ENCODE peak calls at places on chromosomes 2 and 18, in four cellular contexts. A, H, C and T are unnamed samples.

GRCh38 chr2:160970052-160970846 is 190.0 kb upstream of the TANK start:
- DNase-seq in A (no peak), H (peak; percentile 92), C (peak; percentile 92), T (peak; percentile 50)

GRCh38 chr2:163778045-163778753 is 42.4 kb upstream of the FIGN start:
- DNase-seq in A (no peak), H (peak; percentile 94), C (peak; percentile 95), T (peak; percentile 72)

GRCh38 chr2:113217455-113218282 is 43.9 kb downstream of the PSD4 start:
- DNase-seq in A (no peak), H (no peak), C (peak; percentile 48), T (peak; percentile 39)

GRCh38 chr2:88755836-88756235 is 64.4 kb downstream of the RPIA start:
- DNase-seq in A (no peak), H (no peak), C (no peak), T (no peak)

GRCh38 chr2:235709124-235709813 is 215.4 kb downstream of the AGAP1 start:
- DNase-seq in A (no peak), H (peak; percentile 100), C (peak; percentile 7), T (peak; percentile 94)

GRCh38 chr2:179377296-179377695 is 112.7 kb upstream of the SESTD1 start:
- DNase-seq in A (no peak), H (no peak), C (peak; percentile 21), T (no peak)

GRCh38 chr18:10230072-10230471 is 224.4 kb upstream of the APCDD1 start:
- DNase-seq in A (no peak), H (peak; percentile 77), C (peak; percentile 75), T (no peak)

GRCh38 chr2:161384864-161385263 is 31.2 kb upstream of the TBR1 start:
- DNase-seq in A (no peak), H (no peak), C (no peak), T (no peak)

GRCh38 chr2:216932806-216933579 is 73.1 kb upstream of the TNP1 start:
- DNase-seq in A (no peak), H (no peak), C (no peak), T (no peak)

GRCh38 chr2:232218778-232219495 is 159.6 kb upstream of the ALPP start:
- DNase-seq in A (no peak), H (no peak), C (no peak), T (no peak)

GRCh38 chr2:222504191-222504590 is 79.8 kb downstream of the SGPP2 start:
- DNase-seq in A (no peak), H (no peak), C (no peak), T (no peak)

GRCh38 chr2:174609261-174609660 is 11.7 kb upstream of the WIPF1 start:
- DNase-seq in A (no peak), H (no peak), C (no peak), T (no peak)

GRCh38 chr2:182565941-182566567 is 139.2 kb upstream of the PDE1A start:
- DNase-seq in A (no peak), H (no peak), C (no peak), T (no peak)

GRCh38 chr2:10036095-10036879 is 7.1 kb upstream of the KLF11 start:
- DNase-seq in A (peak; percentile 84), H (no peak), C (peak; percentile 47), T (peak; percentile 77)
- TF ChIP-seq CTCF in A (peak; percentile 59), H (peak; percentile 58), C (peak; percentile 62), T (peak; percentile 51)

GRCh38 chr2:102872388-102872787 is 110.6 kb downstream of the TMEM182 start:
- DNase-seq in A (no peak), H (no peak), C (peak; percentile 4), T (no peak)
- TF ChIP-seq CTCF in A (peak; percentile 12), H (no peak), C (no peak), T (no peak)

DNA sequence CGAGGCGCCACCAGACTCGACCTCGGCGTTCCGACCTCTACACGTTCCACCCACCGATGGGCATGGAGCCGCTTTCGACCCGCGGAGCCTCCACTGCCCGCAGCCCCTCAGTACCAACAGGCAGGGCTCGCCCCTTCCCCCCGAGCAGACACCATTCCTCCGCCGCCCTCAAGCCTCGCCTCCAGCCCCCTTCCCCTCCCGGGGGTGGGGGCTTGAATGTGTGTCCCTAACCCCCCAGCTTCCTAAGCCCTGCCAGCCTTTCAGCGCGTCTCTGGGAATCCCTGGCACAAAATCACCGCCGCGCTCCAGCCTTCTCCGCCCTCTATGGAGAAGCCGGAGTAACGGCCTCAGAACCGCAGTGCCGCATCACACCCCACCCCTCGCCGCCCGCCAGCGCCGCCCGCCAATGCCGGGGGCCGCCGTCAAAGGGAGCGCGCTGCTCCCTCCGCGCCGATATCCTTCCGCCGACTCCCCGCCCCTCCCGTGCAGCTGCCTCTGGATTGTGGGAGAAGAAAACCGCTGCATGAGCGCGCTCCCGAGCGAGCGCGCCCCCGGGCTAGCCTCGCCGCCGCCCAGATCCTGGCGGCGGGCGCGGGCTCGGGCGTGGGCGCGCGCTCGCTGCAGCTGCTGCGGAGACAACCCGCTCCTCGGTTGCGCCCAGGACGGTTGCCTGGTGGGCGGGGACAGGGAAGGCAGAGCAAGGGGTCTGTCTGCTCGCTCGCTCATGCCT is at the start of gene CCDC88A:
- DNase-seq in A (peak; percentile 98), H (peak; percentile 83), C (peak; percentile 99), T (peak; percentile 98)
- TF ChIP-seq CTCF in A (peak; percentile 24), H (peak; percentile 41), C (peak; percentile 39), T (no peak)

DNA sequence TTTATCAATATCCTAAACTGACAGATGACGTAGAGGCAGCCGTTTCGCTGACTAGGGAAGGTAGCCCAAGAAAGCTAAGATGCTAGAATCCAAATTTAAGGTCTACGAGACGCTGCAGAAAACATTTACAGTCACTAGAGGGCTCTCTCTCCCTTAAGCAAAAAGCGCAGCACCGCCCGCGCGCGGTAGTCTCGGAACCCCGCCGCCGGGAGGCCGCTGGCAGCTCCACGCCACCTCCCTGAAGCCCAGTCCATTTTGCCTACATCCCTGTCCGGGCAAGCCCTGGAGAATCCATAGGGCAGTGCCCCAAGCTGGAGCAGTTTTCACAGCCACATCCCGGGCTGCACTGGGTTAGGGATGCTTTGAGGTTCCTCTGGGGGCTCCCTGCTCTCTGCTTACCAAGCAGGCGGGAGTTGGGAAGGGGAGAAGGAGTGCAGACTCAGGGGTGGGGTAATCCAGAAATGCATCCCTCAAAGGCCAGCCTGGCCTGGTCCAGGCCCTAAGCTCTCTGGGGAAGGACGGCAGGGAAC is 1.5 kb upstream of the DPYSL5 start:
- DNase-seq in A (peak; percentile 61), H (peak; percentile 57), C (peak; percentile 85), T (peak; percentile 72)
- TF ChIP-seq CTCF in A (peak; percentile 72), H (peak; percentile 83), C (peak; percentile 82), T (peak; percentile 61)